ENCODE peak calls at places on chromosomes 6 and 20, in eight cellular contexts. T is psoas muscle; C is stimulated activated CD8-positive, alpha-beta memory T cell treated with anti-CD3 and anti-CD28 coated beads, Interleukin-15, amount 100 ng/mL, for 24 hours; M is left cardiac atrium; X is NCI-H2081; V is GM12891; R is neural progenitor cell; B is T-helper 1 cell. Q is an unnamed sample.

GRCh38 chr6:153618371-153619328 is 420.4 kb upstream of the OPRM1 start:
- DNase-seq in V (no peak), B (no peak), X (no peak), R (no peak), M (peak; percentile 21), T (no peak), C (no peak), Q (no peak)

GRCh38 chr6:25583099-25583498 is 68.9 kb upstream of the SCGN start:
- DNase-seq in M (no peak), C (no peak), T (no peak), X (no peak), V (no peak), R (no peak), B (no peak), Q (no peak)

GRCh38 chr6:26613717-26614683 is 17.2 kb downstream of the ABT1 start:
- DNase-seq in C (no peak), T (no peak), X (no peak), R (peak; percentile 72), B (no peak), V (no peak), M (peak; percentile 25), Q (no peak)

GRCh38 chr6:55448446-55448845 is 121.2 kb downstream of the GFRAL start:
- DNase-seq in T (no peak), B (no peak), R (no peak), X (no peak), C (no peak), M (no peak), V (no peak), Q (no peak)

GRCh38 chr6:36851149-36851614 is 11.9 kb upstream of the CPNE5 start:
- DNase-seq in R (peak; percentile 81), M (no peak), B (peak; percentile 15), C (no peak), T (no peak), V (no peak), X (peak; percentile 61), Q (no peak)

GRCh38 chr20:37298190-37298939 is 8.9 kb downstream of the MANBAL start:
- DNase-seq in T (peak; percentile 62), C (no peak), M (peak; percentile 48), X (no peak), V (no peak), B (no peak), R (no peak), Q (no peak)

GRCh38 chr6:150079604-150080003 is 10.7 kb upstream of the ULBP3 start:
- DNase-seq in C (no peak), B (no peak), X (no peak), V (no peak), M (no peak), R (peak; percentile 23), T (no peak), Q (no peak)

GRCh38 chr6:57172136-57173055 is at the start of gene BAG2:
- DNase-seq in M (peak; percentile 89), B (peak; percentile 80), T (peak; percentile 90), R (peak; percentile 92), V (peak; percentile 74), C (peak; percentile 71), X (peak; percentile 81), Q (peak; percentile 79)

GRCh38 chr6:51025082-51025777 is 206.6 kb downstream of the TFAP2B start:
- DNase-seq in B (no peak), M (no peak), V (no peak), R (no peak), X (no peak), T (no peak), C (no peak), Q (no peak)

GRCh38 chr20:58618694-58619540 is 32.2 kb upstream of the STX16 start:
- DNase-seq in M (peak; percentile 38), C (no peak), V (no peak), X (no peak), B (no peak), R (peak; percentile 27), T (no peak), Q (no peak)

GRCh38 chr20:22771706-22772105 is 187.3 kb upstream of the FOXA2 start:
- DNase-seq in V (no peak), X (no peak), T (no peak), R (no peak), C (no peak), M (no peak), B (no peak), Q (no peak)

GRCh38 chr6:30044630-30045029 is 16.4 kb upstream of the POLR1H start:
- DNase-seq in B (no peak), C (no peak), X (no peak), R (no peak), V (no peak), M (no peak), T (no peak), Q (no peak)

GRCh38 chr6:23174781-23175361 is 605.5 kb downstream of the HDGFL1 start:
- DNase-seq in V (no peak), X (no peak), R (no peak), T (no peak), C (no peak), M (no peak), B (no peak), Q (no peak)

GRCh38 chr20:50799890-50800550 is 5.2 kb downstream of the BCAS4 start:
- DNase-seq in V (no peak), T (no peak), M (no peak), R (no peak), B (no peak), X (no peak), C (no peak), Q (no peak)

GRCh38 chr6:108904731-108905130 is 56.5 kb downstream of the ARMC2 start:
- DNase-seq in B (no peak), V (no peak), M (no peak), T (no peak), C (no peak), X (no peak), R (no peak), Q (no peak)